ENCODE peak calls at places on chromosomes 11 and 22, in nine cellular contexts. I is GM23338, R is sigmoid colon, B is K562, U is GM12891, F is stomach, Y is transverse colon, N is HCT116, T is vagina. A is an unnamed sample.

GRCh38 chr22:36760716-36761115 is 15.2 kb downstream of the IFT27 start:
- DNase-seq in U (no peak), R (peak), F (no peak), N (no peak), T (peak), Y (no peak), B (no peak), I (no peak), A (no peak)

GRCh38 chr22:40552070-40552469 is 84.4 kb downstream of the MRTFA start:
- DNase-seq in B (peak), U (no peak), N (no peak), Y (no peak), F (no peak), T (no peak), R (no peak), I (no peak), A (no peak)

GRCh38 chr11:128692750-128693578 is 908 bp upstream of the FLI1 start:
- DNase-seq in Y (peak), U (peak), F (no peak), R (no peak), I (peak), B (no peak), N (no peak), T (no peak), A (peak)

GRCh38 chr11:67120456-67120855 is 1.4 kb downstream of the KDM2A start:
- DNase-seq in N (no peak), R (no peak), U (no peak), B (no peak), T (no peak), Y (no peak), F (no peak), I (no peak), A (no peak)

GRCh38 chr22:40325315-40325714 is 21.0 kb upstream of the ADSL start:
- DNase-seq in I (no peak), Y (no peak), R (no peak), U (no peak), N (no peak), F (no peak), B (no peak), T (no peak), A (no peak)

GRCh38 chr11:13271060-13271693 is 6.4 kb upstream of the BMAL1 start:
- DNase-seq in I (no peak), F (no peak), U (no peak), B (no peak), N (no peak), Y (peak), T (no peak), R (no peak), A (no peak)

GRCh38 chr22:40853330-40853729 is 3.1 kb downstream of the ST13 start:
- DNase-seq in I (no peak), N (no peak), R (no peak), B (no peak), Y (no peak), U (no peak), T (no peak), F (no peak), A (no peak)

GRCh38 chr11:47923667-47924066 is 56.7 kb upstream of the PTPRJ start:
- DNase-seq in T (no peak), N (no peak), F (peak), I (no peak), U (no peak), R (peak), Y (no peak), B (no peak), A (no peak)

GRCh38 chr11:127789887-127790286 is 789.3 kb upstream of the KIRREL3 start:
- DNase-seq in Y (peak), T (no peak), U (no peak), N (no peak), F (no peak), B (no peak), I (peak), R (no peak), A (peak)

GRCh38 chr22:44728761-44729261 is 23.6 kb upstream of the ARHGAP8 start:
- DNase-seq in B (no peak), Y (no peak), N (no peak), F (no peak), T (no peak), I (no peak), R (peak), U (no peak), A (peak)

GRCh38 chr22:18091478-18091877 is 13.7 kb downstream of the PEX26 start:
- DNase-seq in Y (no peak), R (no peak), T (no peak), N (no peak), F (no peak), I (no peak), B (no peak), U (no peak), A (no peak)

GRCh38 chr11:132022718-132023117 is 652.3 kb downstream of the NTM start:
- DNase-seq in I (no peak), B (no peak), U (no peak), Y (no peak), F (no peak), R (no peak), T (no peak), N (no peak), A (no peak)

GRCh38 chr11:20172721-20173447 is 12.6 kb upstream of the DBX1 start:
- DNase-seq in B (no peak), Y (no peak), F (no peak), I (no peak), R (no peak), T (no peak), U (no peak), N (no peak), A (peak)

GRCh38 chr11:110962907-110963306 is 250.7 kb upstream of the ARHGAP20 start:
- DNase-seq in I (no peak), Y (no peak), T (no peak), F (no peak), R (no peak), N (no peak), U (no peak), B (no peak), A (peak)

GRCh38 chr11:69912161-69912910 is 93.1 kb upstream of the FGF3 start:
- DNase-seq in T (no peak), I (no peak), U (no peak), N (no peak), Y (peak), F (no peak), B (no peak), R (peak), A (no peak)

GRCh38 chr11:36684840-36685800 is 87.1 kb upstream of the RAG2 start:
- DNase-seq in R (no peak), U (no peak), T (no peak), Y (no peak), B (no peak), I (no peak), F (no peak), N (no peak), A (no peak)

GRCh38 chr11:64585150-64585549 is 5.9 kb upstream of the SLC22A12 start:
- DNase-seq in N (no peak), Y (no peak), T (no peak), R (peak), I (no peak), U (no peak), B (no peak), F (no peak), A (no peak)

GRCh38 chr22:23073506-23074229 is 3.3 kb downstream of the GNAZ start:
- DNase-seq in Y (no peak), B (no peak), R (peak), I (no peak), F (no peak), U (no peak), N (no peak), T (no peak), A (no peak)

GRCh38 chr11:85961930-85962363 is 106.8 kb downstream of the CCDC83 start:
- DNase-seq in N (no peak), Y (no peak), B (no peak), F (no peak), U (no peak), T (no peak), R (no peak), I (no peak), A (no peak)

GRCh38 chr11:90309693-90310092 is 86.8 kb upstream of the CHORDC1 start:
- DNase-seq in U (no peak), I (no peak), R (no peak), Y (no peak), T (no peak), N (no peak), F (no peak), B (no peak), A (no peak)

GRCh38 chr11:34757026-34757451 is 136.1 kb downstream of the EHF start:
- DNase-seq in F (no peak), Y (peak), T (no peak), I (no peak), B (no peak), R (no peak), N (no peak), U (no peak), A (no peak)

GRCh38 chr22:45248832-45249561 is 8.3 kb upstream of the KIAA0930 start:
- DNase-seq in F (no peak), U (no peak), R (no peak), T (no peak), B (no peak), Y (no peak), N (no peak), I (no peak), A (no peak)

GRCh38 chr11:19432370-19433163 is 191.8 kb upstream of the E2F8 start:
- DNase-seq in U (no peak), I (peak), F (no peak), Y (peak), R (no peak), B (no peak), N (no peak), T (no peak), A (no peak)

GRCh38 chr11:110524227-110524626 is 94.5 kb downstream of the FDX1 start:
- DNase-seq in I (no peak), R (no peak), T (no peak), Y (no peak), F (no peak), N (no peak), U (no peak), B (no peak), A (no peak)

GRCh38 chr11:6681949-6682348 is 1.2 kb downstream of the MRPL17 start:
- DNase-seq in U (no peak), R (no peak), Y (no peak), T (no peak), B (peak), N (no peak), I (no peak), F (no peak), A (peak)

GRCh38 chr22:48478124-48478523 is 1349.5 kb downstream of the BRD1 start:
- DNase-seq in T (no peak), I (no peak), R (no peak), Y (no peak), N (no peak), U (no peak), F (no peak), B (no peak), A (no peak)

GRCh38 chr11:121426476-121427454 is 25.3 kb upstream of the SORL1 start:
- DNase-seq in Y (peak), R (peak), I (peak), N (peak), B (peak), T (no peak), F (peak), U (no peak), A (peak)

GRCh38 chr11:5004429-5005274 is 10.0 kb downstream of the OR51L1 start:
- DNase-seq in Y (peak), R (no peak), F (peak), U (no peak), I (peak), T (no peak), N (peak), B (peak), A (peak)

GRCh38 chr22:49965291-49966040 is 4.9 kb downstream of the PIM3 start:
- DNase-seq in R (peak), N (no peak), I (no peak), U (no peak), Y (peak), T (no peak), F (peak), B (no peak), A (peak)

GRCh38 chr11:126355926-126356897 is 726 bp downstream of the ST3GAL4 start:
- DNase-seq in Y (no peak), I (peak), F (no peak), U (peak), B (peak), R (peak), N (no peak), T (no peak), A (peak)

GRCh38 chr11:1345752-1346513 is 36.5 kb upstream of the TOLLIP start:
- DNase-seq in F (peak), N (no peak), R (peak), U (no peak), B (no peak), T (peak), I (no peak), Y (no peak), A (peak)

GRCh38 chr11:15119826-15120225 is 5.1 kb downstream of the INSC start:
- DNase-seq in U (no peak), B (no peak), R (no peak), T (no peak), F (no peak), N (no peak), Y (no peak), I (no peak), A (no peak)

GRCh38 chr11:73242291-73243092 is 24.4 kb downstream of the P2RY2 start:
- DNase-seq in U (peak), N (peak), F (peak), I (peak), Y (peak), R (peak), T (no peak), B (peak), A (peak)
- TF ChIP-seq POLR2AphosphoS5 in U (no peak), N (peak), F (no peak), I (no peak), Y (no peak), R (no peak), T (no peak), B (no peak), A (no peak)

GRCh38 chr22:26981111-26981510 is 323.7 kb downstream of the MIAT start:
- DNase-seq in U (no peak), B (no peak), Y (no peak), R (peak), N (no peak), T (no peak), F (no peak), I (no peak), A (no peak)
- TF ChIP-seq POLR2AphosphoS5 in U (no peak), B (no peak), Y (no peak), R (no peak), N (no peak), T (no peak), F (no peak), I (no peak), A (no peak)

GRCh38 chr11:72629266-72629665 is 45.0 kb downstream of the PDE2A start:
- DNase-seq in U (no peak), Y (peak), B (no peak), R (peak), T (no peak), I (no peak), F (no peak), N (no peak), A (peak)
- TF ChIP-seq POLR2AphosphoS5 in U (no peak), Y (peak), B (no peak), R (peak), T (no peak), I (no peak), F (peak), N (no peak), A (no peak)

GRCh38 chr11:102393272-102393730 is 46.3 kb downstream of the BIRC2 start:
- DNase-seq in N (no peak), T (no peak), Y (no peak), F (no peak), I (no peak), U (no peak), B (no peak), R (no peak), A (no peak)
- TF ChIP-seq POLR2AphosphoS5 in N (no peak), T (no peak), Y (no peak), F (no peak), I (no peak), U (peak), B (no peak), R (no peak), A (no peak)

DNA sequence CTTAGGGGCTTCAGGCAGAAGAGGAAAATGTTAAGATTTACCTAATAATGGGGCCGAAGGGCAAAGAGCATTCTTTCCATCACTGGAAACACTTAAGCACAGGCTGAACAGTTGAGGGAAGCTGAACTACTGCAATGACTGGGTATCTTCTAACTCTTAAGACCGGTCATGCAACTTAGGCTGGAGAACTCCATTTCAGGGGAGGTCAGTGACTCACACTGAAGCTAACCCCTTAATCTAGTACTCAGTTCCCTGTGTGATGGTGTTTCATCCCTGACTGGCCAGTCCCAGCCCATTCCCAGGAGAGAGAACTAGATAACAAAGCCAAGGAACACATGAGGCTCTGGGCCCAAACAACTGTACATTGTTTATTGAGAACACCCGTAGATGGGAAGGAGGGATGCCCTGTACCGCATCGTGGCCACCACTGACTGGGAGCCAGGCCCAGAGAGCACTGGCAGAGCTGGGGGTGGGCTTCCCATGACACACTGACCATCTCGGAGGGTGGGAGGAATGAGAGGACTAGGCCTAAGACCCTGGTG is 10.5 kb downstream of the RPL27A start:
- DNase-seq in U (no peak), T (no peak), B (no peak), N (no peak), F (no peak), Y (no peak), R (no peak), I (no peak), A (no peak)
- TF ChIP-seq POLR2AphosphoS5 in U (peak), T (no peak), B (no peak), N (no peak), F (no peak), Y (no peak), R (no peak), I (no peak), A (no peak)

GRCh38 chr22:24156915-24157782 is 24.1 kb upstream of the SUSD2 start:
- DNase-seq in R (peak), N (peak), B (peak), U (peak), T (no peak), Y (peak), F (peak), I (peak), A (peak)

GRCh38 chr22:24155597-24156145 is 25.6 kb upstream of the SUSD2 start:
- DNase-seq in I (peak), Y (peak), B (no peak), F (peak), N (no peak), R (peak), U (peak), T (no peak), A (peak)

GRCh38 chr22:24159650-24160049 is 21.6 kb upstream of the SUSD2 start:
- DNase-seq in Y (no peak), B (no peak), F (no peak), I (no peak), R (no peak), T (no peak), N (no peak), U (no peak), A (no peak)

GRCh38 chr22:24156146-24156914 is 25.0 kb upstream of the SUSD2 start:
- DNase-seq in I (peak), N (no peak), Y (peak), F (peak), U (peak), B (no peak), R (no peak), T (no peak), A (peak)

DNA sequence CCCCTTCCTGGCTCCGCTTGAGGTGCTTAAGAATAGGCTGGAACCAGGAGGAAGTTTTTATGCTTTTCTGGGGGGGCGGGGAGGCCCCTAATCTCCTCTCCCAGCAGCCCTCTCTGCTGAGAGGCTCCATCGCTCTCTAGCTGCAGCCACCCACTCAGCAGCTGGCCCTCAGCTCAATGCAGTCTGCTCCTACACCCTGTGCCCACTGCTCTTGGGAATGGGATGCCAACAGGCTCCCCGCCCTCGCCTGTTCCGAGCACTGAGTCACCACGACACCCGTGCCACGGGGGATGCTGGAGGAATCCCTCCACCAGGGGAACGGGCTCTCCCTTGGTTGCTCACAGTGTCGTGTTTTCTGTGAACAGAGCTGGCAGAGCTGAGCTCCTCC is 23.5 kb upstream of the SUSD2 start:
- DNase-seq in R (no peak), I (no peak), F (no peak), Y (no peak), T (no peak), B (no peak), N (no peak), U (no peak), A (no peak)
- TF ChIP-seq POLR2AphosphoS5 in R (no peak), I (no peak), F (no peak), Y (no peak), T (no peak), B (no peak), N (no peak), U (no peak), A (no peak)